ENCODE peak calls at places on chromosomes 13 and 19, in six cellular contexts. G is cardiac muscle cell, N is brain microvascular endothelial cell, C is spleen, Z is AG10803, R is GM12865. X is an unnamed sample.

GRCh38 chr19:18557474-18558201 is at the start of gene KXD1:
- DNase-seq in Z (peak), N (peak), G (peak), R (peak), C (peak), X (peak)

GRCh38 chr13:75938811-75939525 is 302.8 kb downstream of the LMO7 start:
- DNase-seq in R (no peak), Z (no peak), G (peak), N (no peak), C (no peak), X (no peak)

GRCh38 chr19:9877775-9878510 is 42.8 kb downstream of the PIN1 start:
- DNase-seq in G (peak), N (peak), Z (peak), C (no peak), R (peak), X (no peak)

GRCh38 chr13:67049744-67050143 is 180.4 kb downstream of the PCDH9 start:
- DNase-seq in G (no peak), C (no peak), N (no peak), R (no peak), Z (no peak), X (no peak)

GRCh38 chr13:22049384-22049783 is 378.5 kb downstream of the FGF9 start:
- DNase-seq in G (no peak), Z (peak), R (no peak), C (no peak), N (no peak), X (no peak)

GRCh38 chr13:112629161-112629560 is 41.2 kb upstream of the TUBGCP3 start:
- DNase-seq in Z (no peak), N (no peak), C (no peak), R (no peak), G (no peak), X (no peak)

GRCh38 chr13:110407531-110407930 is 100.4 kb downstream of the COL4A2 start:
- DNase-seq in G (no peak), R (no peak), Z (no peak), N (no peak), C (no peak), X (no peak)

GRCh38 chr19:46022431-46023310 is at the start of gene PGLYRP1:
- DNase-seq in N (no peak), Z (no peak), R (no peak), C (peak), G (no peak), X (no peak)

GRCh38 chr13:42495751-42496150 is 78.2 kb upstream of the TNFSF11 start:
- DNase-seq in Z (no peak), C (no peak), G (no peak), N (no peak), R (peak), X (no peak)

GRCh38 chr13:26465954-26466353 is 91.5 kb upstream of the WASF3 start:
- DNase-seq in N (no peak), G (no peak), C (no peak), Z (no peak), R (no peak), X (no peak)

GRCh38 chr13:20116213-20116612 is 44.6 kb downstream of the GJA3 start:
- DNase-seq in N (no peak), Z (no peak), C (no peak), R (no peak), G (no peak), X (no peak)

GRCh38 chr13:48828962-48829405 is 146.7 kb upstream of the FNDC3A start:
- DNase-seq in G (no peak), Z (no peak), C (no peak), R (peak), N (no peak), X (no peak)

GRCh38 chr19:43705729-43706128 is 10.1 kb upstream of the IRGC start:
- DNase-seq in N (no peak), R (no peak), C (no peak), G (no peak), Z (no peak), X (no peak)

GRCh38 chr19:56155124-56155687 is 14.1 kb downstream of the ZNF444 start:
- DNase-seq in G (peak), Z (no peak), N (no peak), R (no peak), C (no peak), X (no peak)

GRCh38 chr13:113857531-113858195 is 6.2 kb downstream of the GAS6 start:
- DNase-seq in C (no peak), R (no peak), Z (no peak), G (no peak), N (no peak), X (no peak)

GRCh38 chr19:18204394-18205179 is 745 bp upstream of the RAB3A start:
- DNase-seq in N (peak), C (peak), Z (no peak), G (no peak), R (no peak), X (peak)

GRCh38 chr13:32737111-32737571 is 150.9 kb downstream of the PDS5B start:
- DNase-seq in N (no peak), R (peak), G (peak), C (no peak), Z (peak), X (no peak)

GRCh38 chr13:95403349-95404140 is 102.3 kb upstream of the ABCC4 start:
- DNase-seq in C (no peak), Z (no peak), G (no peak), R (peak), N (no peak), X (no peak)

GRCh38 chr19:4278926-4279529 is at the start of gene SHD:
- DNase-seq in C (no peak), R (no peak), G (no peak), Z (no peak), N (no peak), X (no peak)

DNA sequence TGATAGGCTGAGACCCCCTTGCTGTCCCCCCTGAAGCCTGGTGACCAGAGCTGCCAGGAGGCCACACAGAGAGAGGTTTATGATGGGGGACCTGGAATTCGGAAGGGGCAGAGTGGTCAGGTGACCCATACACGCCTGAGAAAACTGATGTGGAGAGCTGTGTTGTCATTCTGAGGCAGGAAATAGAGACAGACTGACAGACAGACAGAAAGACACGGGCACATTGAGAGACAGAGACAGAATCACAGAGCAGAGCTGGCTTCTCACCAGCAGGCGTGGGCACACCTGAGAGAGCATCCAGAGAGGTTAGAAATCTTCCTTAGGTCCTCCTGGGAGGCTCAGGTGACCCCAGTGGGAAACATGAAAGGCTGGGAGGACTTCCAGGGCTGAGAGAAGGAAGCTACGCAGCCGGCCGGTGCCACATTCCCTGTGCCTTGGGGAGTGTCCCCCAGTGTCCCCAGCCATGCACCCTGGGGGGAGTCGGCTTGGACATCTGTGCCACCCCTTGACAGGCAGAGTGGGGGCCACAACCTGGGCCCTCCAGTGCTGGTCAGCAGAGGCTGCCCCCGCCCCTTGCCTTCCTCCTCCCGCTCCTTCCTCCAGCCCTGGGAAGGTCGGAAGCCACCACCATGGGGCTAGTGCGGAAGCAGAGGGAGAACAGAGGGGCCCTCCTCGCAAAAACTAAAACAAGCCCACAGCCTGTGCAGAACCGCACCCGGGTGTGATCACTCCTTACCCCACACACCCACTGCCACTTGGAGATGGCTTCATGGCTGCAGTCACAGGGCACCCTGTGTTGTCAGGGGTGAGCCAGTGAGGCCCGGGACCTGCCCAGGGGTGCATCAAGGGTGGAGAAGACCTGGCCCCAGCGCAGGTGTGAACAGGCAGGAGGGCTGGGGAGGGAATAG is 2.2 kb downstream of the FFAR1 start:
- DNase-seq in R (peak), G (no peak), Z (no peak), C (peak), N (no peak), X (peak)
- TF ChIP-seq CTCF in R (no peak), G (no peak), Z (no peak), C (no peak), N (no peak), X (no peak)

DNA sequence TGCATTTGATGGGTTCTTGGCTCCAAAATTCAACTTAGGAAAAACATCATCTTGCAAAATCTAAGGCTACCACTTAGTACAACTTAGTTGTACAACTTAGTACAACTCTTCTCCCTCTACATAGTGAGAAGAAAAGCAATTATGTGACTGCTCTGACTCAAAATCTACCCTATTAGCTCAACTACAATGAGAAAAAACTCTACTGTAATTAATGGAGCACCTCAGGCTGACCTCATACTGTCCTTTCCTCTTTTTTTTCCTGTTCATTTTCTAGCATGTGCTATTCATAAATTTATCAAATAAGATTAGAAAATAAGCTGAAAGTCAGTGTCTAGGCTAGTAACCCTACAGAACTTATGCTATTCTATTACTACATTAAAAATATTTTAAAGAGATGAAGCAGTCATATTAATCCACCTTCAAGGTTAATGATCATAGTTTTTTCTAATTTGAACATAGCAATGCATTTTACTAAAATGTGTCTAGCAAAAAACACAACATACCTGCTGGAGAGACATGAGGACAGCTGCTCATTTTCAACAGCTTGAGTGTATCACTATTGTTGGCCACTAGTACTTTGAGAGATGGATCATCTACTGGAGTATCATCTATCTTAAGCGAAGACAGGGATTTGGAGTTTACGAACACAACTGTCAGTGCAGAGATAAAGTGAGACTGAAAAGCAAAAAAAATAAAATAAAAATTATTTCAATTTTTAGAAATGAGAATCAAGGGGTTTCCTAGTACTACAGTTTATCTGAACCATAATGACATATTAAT is 11.9 kb downstream of the FBXL3 start:
- DNase-seq in G (no peak), Z (no peak), N (no peak), R (no peak), C (no peak), X (no peak)
- TF ChIP-seq CTCF in G (no peak), Z (no peak), N (no peak), R (no peak), C (no peak), X (no peak)

DNA sequence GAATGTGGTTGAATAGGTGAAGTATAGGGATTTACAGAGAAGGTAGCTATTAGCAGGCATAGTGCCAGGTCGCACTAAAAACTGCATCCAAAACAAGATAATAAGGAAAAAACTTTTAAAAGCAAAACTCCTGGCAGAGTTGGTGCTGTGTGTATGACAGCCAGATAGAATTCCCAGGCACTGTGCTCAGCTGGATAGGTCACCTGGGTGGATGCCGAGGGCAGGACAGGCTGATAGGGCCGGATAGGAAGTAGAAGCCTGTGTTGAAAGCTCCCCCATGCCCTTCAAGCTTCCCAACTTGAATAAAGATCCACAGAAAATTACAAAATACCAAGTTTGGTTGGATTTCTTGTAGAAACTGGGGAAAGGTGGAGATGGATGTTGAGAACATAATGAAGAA is 48.9 kb upstream of the TDRD3 start:
- DNase-seq in C (no peak), Z (no peak), R (no peak), G (no peak), N (no peak), X (no peak)
- TF ChIP-seq CTCF in C (no peak), Z (no peak), R (no peak), G (no peak), N (no peak), X (no peak)

GRCh38 chr13:85316501-85316900 is 482.7 kb downstream of the SLITRK6 start:
- DNase-seq in N (no peak), Z (no peak), R (no peak), G (peak), C (no peak), X (no peak)

GRCh38 chr13:85313761-85314503 is 485.3 kb downstream of the SLITRK6 start:
- DNase-seq in N (peak), C (no peak), R (no peak), Z (peak), G (peak), X (no peak)

GRCh38 chr13:85312071-85312470 is 487.1 kb downstream of the SLITRK6 start:
- DNase-seq in N (no peak), C (no peak), R (no peak), G (no peak), Z (no peak), X (no peak)

GRCh38 chr13:85317781-85318180 is 481.4 kb downstream of the SLITRK6 start:
- DNase-seq in R (no peak), Z (no peak), G (no peak), N (no peak), C (no peak), X (no peak)

GRCh38 chr13:85314686-85315085 is 484.5 kb downstream of the SLITRK6 start:
- DNase-seq in N (no peak), Z (no peak), C (no peak), G (no peak), R (no peak), X (no peak)
- TF ChIP-seq CTCF in N (no peak), Z (no peak), C (no peak), G (no peak), R (no peak), X (no peak)

GRCh38 chr19:3035542-3036118 is 6.5 kb upstream of the TLE2 start:
- DNase-seq in Z (peak), N (peak), C (peak), R (peak), G (peak), X (peak)

GRCh38 chr19:3034194-3034844 is 5.2 kb upstream of the TLE2 start:
- DNase-seq in N (no peak), C (no peak), G (peak), Z (peak), R (no peak), X (no peak)

GRCh38 chr19:3034845-3035541 is 5.9 kb upstream of the TLE2 start:
- DNase-seq in R (peak), C (peak), Z (peak), G (peak), N (no peak), X (no peak)

GRCh38 chr19:3038214-3038613 is 9.1 kb upstream of the TLE2 start:
- DNase-seq in R (no peak), N (no peak), C (no peak), Z (no peak), G (no peak), X (no peak)

GRCh38 chr19:3036119-3036794 is 7.2 kb upstream of the TLE2 start:
- DNase-seq in Z (peak), N (peak), G (peak), R (peak), C (peak), X (peak)
- TF ChIP-seq CTCF in Z (no peak), N (no peak), G (no peak), R (no peak), C (no peak), X (no peak)

X was measured in omental fat pad.